ENCODE peak calls at places on chromosomes 3 and 15, in five cellular contexts. V is hepatocyte, T is HFFc6, M is IMR-90, Z is uterus. L is an unnamed sample.

GRCh38 chr3:184608209-184608608 is 46.6 kb downstream of the EPHB3 start:
- DNase-seq in V (no peak), T (peak), M (no peak), Z (no peak), L (no peak)

GRCh38 chr3:122443090-122443489 is 27.2 kb upstream of the WDR5B start:
- DNase-seq in V (peak), T (no peak), M (no peak), Z (no peak), L (no peak)

GRCh38 chr3:81301230-81301629 is 460.2 kb downstream of the GBE1 start:
- DNase-seq in V (no peak), T (no peak), M (no peak), Z (no peak), L (no peak)

GRCh38 chr15:42498212-42499038 is 3.0 kb downstream of the SNAP23 start:
- DNase-seq in V (peak), T (no peak), M (no peak), Z (no peak), L (no peak)

GRCh38 chr3:100710355-100711198 is 1.3 kb downstream of the TFG start:
- DNase-seq in V (peak), T (peak), M (peak), Z (no peak), L (peak)

GRCh38 chr15:42461261-42461660 is 29.7 kb downstream of the ZNF106 start:
- DNase-seq in V (no peak), T (no peak), M (no peak), Z (no peak), L (no peak)

GRCh38 chr3:36906504-36907149 is 38.2 kb downstream of the TRANK1 start:
- DNase-seq in V (no peak), T (no peak), M (peak), Z (no peak), L (peak)

GRCh38 chr3:186281172-186281571 is 80.9 kb downstream of the DGKG start:
- DNase-seq in V (no peak), T (peak), M (peak), Z (no peak), L (peak)

GRCh38 chr3:179432021-179432420 is 19.2 kb downstream of the GNB4 start:
- DNase-seq in V (no peak), T (no peak), M (no peak), Z (no peak), L (no peak)

GRCh38 chr3:123503200-123503599 is 54.3 kb upstream of the ADCY5 start:
- DNase-seq in V (no peak), T (no peak), M (no peak), Z (no peak), L (no peak)

GRCh38 chr3:192038726-192039125 is 577.8 kb downstream of the PYDC2 start:
- DNase-seq in V (no peak), T (peak), M (no peak), Z (no peak), L (no peak)

GRCh38 chr3:155946178-155946577 is 75.7 kb downstream of the GMPS start:
- DNase-seq in V (peak), T (peak), M (peak), Z (no peak), L (peak)

GRCh38 chr3:30293621-30294240 is 312.7 kb upstream of the TGFBR2 start:
- DNase-seq in V (no peak), T (no peak), M (no peak), Z (no peak), L (peak)

GRCh38 chr15:73081321-73081958 is 29.2 kb downstream of the NEO1 start:
- DNase-seq in V (peak), T (peak), M (peak), Z (no peak), L (peak)

GRCh38 chr3:9098716-9099675 is 135.7 kb upstream of the RAD18 start:
- DNase-seq in V (peak), T (no peak), M (no peak), Z (no peak), L (no peak)

GRCh38 chr3:176160997-176161396 is 1036.3 kb downstream of the TBL1XR1 start:
- DNase-seq in V (no peak), T (no peak), M (no peak), Z (no peak), L (no peak)

GRCh38 chr3:73804204-73804603 is 179.5 kb upstream of the PDZRN3 start:
- DNase-seq in V (no peak), T (no peak), M (no peak), Z (no peak), L (no peak)

GRCh38 chr15:62407962-62408361 is 242.9 kb upstream of the C2CD4B start:
- DNase-seq in V (no peak), T (no peak), M (no peak), Z (no peak), L (no peak)

GRCh38 chr15:55552926-55553325 is 35.2 kb downstream of the PYGO1 start:
- DNase-seq in V (peak), T (no peak), M (peak), Z (no peak), L (peak)

GRCh38 chr15:85168642-85169173 is 187.1 kb downstream of the PDE8A start:
- DNase-seq in V (peak), T (no peak), M (peak), Z (no peak), L (peak)
- TF ChIP-seq CTCF in V (peak), T (peak), M (peak), Z (no peak), L (peak)

GRCh38 chr3:196227629-196228493 is 11.5 kb downstream of the SLC51A start:
- DNase-seq in V (peak), T (no peak), M (no peak), Z (no peak), L (no peak)
- TF ChIP-seq CTCF in V (no peak), T (no peak), M (no peak), Z (no peak), L (no peak)

GRCh38 chr15:27530994-27531393 is 560.0 kb downstream of the GABRG3 start:
- DNase-seq in V (no peak), T (no peak), M (no peak), Z (no peak), L (no peak)

GRCh38 chr15:27532358-27532757 is 561.4 kb downstream of the GABRG3 start:
- DNase-seq in V (no peak), T (no peak), M (no peak), Z (no peak), L (no peak)

DNA sequence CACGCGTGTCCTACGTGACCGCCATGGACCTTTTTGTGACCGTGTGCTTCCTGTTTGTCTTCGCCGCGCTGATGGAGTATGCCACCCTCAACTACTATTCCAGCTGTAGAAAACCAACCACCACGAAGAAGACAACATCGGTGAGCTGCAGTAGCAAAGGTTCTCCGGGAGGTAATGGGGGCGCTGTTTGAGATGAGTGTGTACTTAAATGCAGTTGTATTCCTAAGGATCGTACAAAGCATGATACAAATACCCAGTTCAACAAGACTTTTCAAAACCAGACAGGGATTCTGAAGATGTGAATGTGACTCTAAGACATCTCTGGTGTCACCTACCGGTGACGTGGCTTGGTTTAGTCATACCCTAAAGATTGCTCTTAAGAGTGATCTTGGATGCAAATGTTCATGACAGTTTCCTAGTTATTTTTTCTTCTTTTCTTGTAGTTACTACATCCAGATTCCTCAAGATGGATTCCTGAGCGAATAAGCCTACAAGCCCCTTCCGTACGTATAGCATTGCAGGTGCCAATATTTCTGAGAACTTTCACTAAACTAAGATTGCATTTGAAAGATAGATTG is 556.6 kb downstream of the GABRG3 start:
- DNase-seq in V (no peak), T (no peak), M (no peak), Z (no peak), L (no peak)
- TF ChIP-seq CTCF in V (no peak), T (peak), M (no peak), Z (no peak), L (no peak)

GRCh38 chr3:45955017-45955647 is 11.9 kb downstream of the CXCR6 start:
- DNase-seq in V (no peak), T (no peak), M (no peak), Z (no peak), L (no peak)
- TF ChIP-seq CTCF in V (no peak), T (no peak), M (no peak), Z (no peak), L (no peak)

GRCh38 chr3:57434041-57434440 is 110.1 kb downstream of the DNAH12 start:
- DNase-seq in V (peak), T (peak), M (peak), Z (no peak), L (peak)
- TF ChIP-seq CTCF in V (peak), T (peak), M (peak), Z (no peak), L (peak)

DNA sequence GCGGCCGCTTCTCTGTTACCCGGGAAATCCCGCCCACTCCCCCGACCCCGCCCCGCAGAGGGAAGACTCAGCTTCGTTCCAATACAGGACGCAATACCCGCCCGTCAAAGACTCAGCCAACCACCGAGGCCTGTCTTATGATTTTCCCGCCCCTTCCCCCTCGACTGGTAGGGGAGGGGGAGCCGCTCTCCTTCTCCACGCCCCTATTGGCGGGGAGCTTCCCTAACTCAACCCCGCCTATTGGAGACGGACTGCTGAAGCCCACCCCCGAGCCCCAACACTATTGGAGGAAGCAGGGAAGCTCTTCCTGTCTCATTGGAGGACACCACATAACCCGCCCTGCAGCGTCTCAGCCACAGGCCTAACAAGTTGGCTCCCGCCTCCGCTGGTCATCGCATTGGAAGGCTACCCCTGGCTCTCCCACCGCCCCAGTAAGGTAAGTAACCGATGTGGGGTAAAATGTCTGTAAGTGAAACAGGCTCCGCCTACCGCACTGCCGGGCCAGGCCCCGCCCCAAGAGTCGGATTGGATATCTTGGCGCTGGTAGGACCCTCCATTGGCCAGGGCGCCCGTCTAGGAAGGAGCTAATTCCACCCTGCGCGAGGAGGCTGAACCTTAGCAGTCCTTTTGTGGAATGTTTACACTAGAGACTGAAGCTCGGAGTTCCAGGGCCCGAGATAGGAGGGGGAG is at the start of gene SIN3A:
- DNase-seq in V (peak), T (peak), M (peak), Z (peak), L (peak)
- TF ChIP-seq CTCF in V (no peak), T (no peak), M (no peak), Z (peak), L (no peak)

GRCh38 chr3:108079043-108079442 is 11.8 kb downstream of the CD47 start:
- DNase-seq in V (no peak), T (no peak), M (no peak), Z (no peak), L (no peak)
- TF ChIP-seq CTCF in V (no peak), T (no peak), M (no peak), Z (no peak), L (no peak)

GRCh38 chr3:136949708-136950107 is 8.1 kb upstream of the IL20RB start:
- DNase-seq in V (no peak), T (no peak), M (no peak), Z (no peak), L (peak)
- TF ChIP-seq CTCF in V (peak), T (peak), M (peak), Z (no peak), L (no peak)

GRCh38 chr3:77489216-77489615 is 449.3 kb downstream of the ROBO2 start:
- DNase-seq in V (no peak), T (no peak), M (no peak), Z (no peak), L (no peak)
- TF ChIP-seq CTCF in V (no peak), T (no peak), M (no peak), Z (no peak), L (no peak)

GRCh38 chr3:67037615-67038014 is 39.5 kb downstream of the KBTBD8 start:
- DNase-seq in V (no peak), T (no peak), M (peak), Z (no peak), L (no peak)
- TF ChIP-seq CTCF in V (peak), T (no peak), M (peak), Z (no peak), L (no peak)